ENCODE peak calls at places on chromosomes 7 and 10, in seven cellular contexts. Z is SJSA1; X is left ventricle myocardium inferior; Q is effector memory CD4-positive, alpha-beta T cell; T is tibial artery; Y is small intestine; H is A549. N is an unnamed sample.

GRCh38 chr10:1939016-1939415 is 201.7 kb upstream of the ADARB2 start:
- DNase-seq in Y (no peak), Q (no peak), T (no peak), X (no peak), Z (no peak), H (no peak), N (no peak)

GRCh38 chr10:47361293-47361692 is 13.1 kb downstream of the RBP3 start:
- DNase-seq in T (no peak), Y (no peak), X (no peak), H (peak; percentile 41), Q (no peak), Z (peak; percentile 46), N (no peak)

GRCh38 chr10:89644691-89644966 is 413 bp downstream of the PANK1 start:
- DNase-seq in Y (no peak), H (peak; percentile 27), X (no peak), T (no peak), Q (no peak), Z (peak; percentile 74), N (no peak)

GRCh38 chr7:3238525-3239210 is 62.4 kb upstream of the SDK1 start:
- DNase-seq in Y (no peak), Z (no peak), H (no peak), T (no peak), X (no peak), Q (no peak), N (peak; percentile 16)

GRCh38 chr7:116325517-116325916 is 115.2 kb downstream of the TES start:
- DNase-seq in Z (no peak), X (no peak), Y (no peak), Q (no peak), T (no peak), H (no peak), N (no peak)

GRCh38 chr7:28037220-28038010 is 143.2 kb downstream of the JAZF1 start:
- DNase-seq in Z (peak; percentile 94), H (peak; percentile 67), Q (no peak), T (no peak), X (no peak), Y (peak; percentile 38), N (peak; percentile 97)

GRCh38 chr7:98619450-98620321 is 2.6 kb downstream of the NPTX2 start:
- DNase-seq in X (peak; percentile 34), Q (no peak), T (no peak), Y (peak; percentile 12), Z (peak; percentile 82), H (no peak), N (peak; percentile 57)

GRCh38 chr7:48299580-48300169 is 128.4 kb downstream of the ABCA13 start:
- DNase-seq in X (no peak), Y (peak; percentile 42), Z (peak; percentile 72), H (peak; percentile 53), Q (no peak), T (peak; percentile 36), N (peak; percentile 52)

GRCh38 chr10:71241114-71241898 is 28.9 kb downstream of the UNC5B start:
- DNase-seq in Y (no peak), X (peak; percentile 74), Q (no peak), H (no peak), T (no peak), Z (no peak), N (peak; percentile 78)

GRCh38 chr7:70676243-70676642 is 455.7 kb upstream of the GALNT17 start:
- DNase-seq in X (no peak), Q (no peak), Z (no peak), T (no peak), H (no peak), Y (no peak), N (no peak)

GRCh38 chr7:8785081-8785480 is 351.7 kb downstream of the NXPH1 start:
- DNase-seq in T (no peak), Z (no peak), Y (no peak), X (no peak), Q (no peak), H (no peak), N (no peak)

GRCh38 chr7:142875456-142875855 is 10.1 kb downstream of the TRPV6 start:
- DNase-seq in Z (no peak), H (no peak), Y (no peak), T (peak; percentile 17), Q (no peak), X (no peak), N (no peak)

GRCh38 chr7:96329189-96329588 is 7.3 kb upstream of the SLC25A13 start:
- DNase-seq in Q (no peak), H (no peak), T (no peak), Y (no peak), Z (no peak), X (no peak), N (no peak)

GRCh38 chr7:14752301-14752700 is 150.2 kb downstream of the DGKB start:
- DNase-seq in Q (no peak), H (no peak), X (no peak), T (no peak), Z (no peak), Y (no peak), N (no peak)

GRCh38 chr10:21285207-21285606 is 240.3 kb downstream of the SKIDA1 start:
- DNase-seq in Z (no peak), H (no peak), Q (no peak), Y (no peak), T (no peak), X (no peak), N (no peak)

GRCh38 chr10:21281173-21281572 is 244.3 kb downstream of the SKIDA1 start:
- DNase-seq in Q (no peak), Z (no peak), Y (no peak), H (no peak), T (no peak), X (no peak), N (no peak)

GRCh38 chr10:21281765-21282484 is 243.6 kb downstream of the SKIDA1 start:
- DNase-seq in T (no peak), X (no peak), H (no peak), Y (no peak), Q (no peak), Z (no peak), N (no peak)

GRCh38 chr10:21284301-21284700 is 241.2 kb downstream of the SKIDA1 start:
- DNase-seq in Z (no peak), Q (no peak), X (no peak), Y (no peak), T (no peak), H (no peak), N (no peak)

DNA sequence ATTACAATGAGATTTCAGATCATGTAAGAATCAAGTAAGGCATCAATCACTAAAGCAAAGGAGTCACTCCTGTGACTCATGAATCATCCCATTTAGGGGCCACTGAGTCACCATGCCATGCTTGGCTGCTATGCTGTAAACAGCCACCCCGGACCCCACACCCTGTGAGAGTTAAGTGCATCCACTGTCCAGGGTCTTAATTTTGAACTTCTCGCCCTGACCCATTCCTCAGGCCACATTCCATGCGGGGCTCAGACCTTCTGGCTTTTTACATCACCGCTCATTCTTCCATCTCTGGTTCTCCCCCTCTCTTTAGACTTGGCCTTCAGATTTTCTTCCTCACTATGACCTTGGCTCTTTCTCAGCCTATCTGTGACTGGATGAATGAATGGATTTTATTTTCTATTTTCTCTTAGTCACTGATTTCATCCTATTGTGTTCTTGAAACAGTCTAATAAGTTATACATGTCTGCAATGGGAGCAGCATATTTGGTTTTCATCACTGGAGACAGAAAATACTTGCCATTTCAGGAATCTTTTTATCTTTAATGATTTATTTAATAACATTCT is 239.7 kb downstream of the SKIDA1 start:
- DNase-seq in H (no peak), Z (peak; percentile 86), Q (no peak), X (no peak), Y (no peak), T (no peak), N (peak; percentile 49)
- H3K27ac ChIP-seq in H (peak overlapping the region; percentile 71), Z (peak overlapping the region; percentile 51), Q (no peak overlapping the region), X (no peak overlapping the region), Y (no peak overlapping the region), T (no peak overlapping the region), N (no peak overlapping the region)

GRCh38 chr7:30327813-30328212 is 43.4 kb downstream of the ZNRF2 start:
- DNase-seq in Q (no peak), T (no peak), Y (no peak), X (no peak), Z (no peak), H (no peak), N (peak; percentile 49)

GRCh38 chr7:30332549-30332948 is 48.2 kb downstream of the ZNRF2 start:
- DNase-seq in H (no peak), Z (no peak), T (no peak), X (no peak), Y (no peak), Q (no peak), N (no peak)

GRCh38 chr7:30330134-30331111 is 46.0 kb downstream of the ZNRF2 start:
- DNase-seq in T (no peak), Q (no peak), Z (no peak), H (no peak), Y (peak; percentile 62), X (no peak), N (peak; percentile 17)

GRCh38 chr7:30331338-30331737 is 46.9 kb downstream of the ZNRF2 start:
- DNase-seq in X (no peak), T (no peak), H (no peak), Q (no peak), Y (no peak), Z (no peak), N (no peak)

DNA sequence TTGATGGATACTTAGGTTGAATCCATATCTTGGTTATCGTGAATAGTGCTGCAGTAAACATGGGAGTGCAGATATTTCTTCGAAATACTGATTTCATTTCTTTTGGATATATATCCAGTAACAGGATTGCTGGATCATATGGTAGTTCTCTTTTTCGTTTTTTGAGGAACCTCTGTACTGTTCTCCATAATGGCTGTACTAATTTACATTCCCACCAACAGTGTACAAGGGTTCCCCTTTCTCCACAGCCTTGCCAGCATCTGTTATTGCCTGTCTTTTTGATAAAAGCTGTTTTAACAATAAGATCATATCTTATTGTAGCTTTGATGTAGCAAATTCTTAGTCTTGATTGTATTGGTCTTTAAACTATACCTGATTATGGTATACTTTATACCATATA is 45.3 kb downstream of the ZNRF2 start:
- DNase-seq in Q (no peak), X (no peak), T (no peak), Y (no peak), H (no peak), Z (no peak), N (no peak)
- H3K4me1 ChIP-seq in Q (peaks cover 4% of the 10 kb centered on the region), X (peaks cover 13% of the 10 kb centered on the region), T (peaks cover 15% of the 10 kb centered on the region), Y (no peaks in the 10 kb centered on the region), H (peaks cover 18% of the 10 kb centered on the region), Z (peaks cover 11% of the 10 kb centered on the region), N (no peaks in the 10 kb centered on the region)

GRCh38 chr10:84118395-84119006 is 20.8 kb upstream of the GHITM start:
- DNase-seq in H (no peak), Q (no peak), T (no peak), Y (no peak), X (no peak), Z (no peak), N (no peak)
- H3K27ac ChIP-seq in H (no peak overlapping the region), Q (no peak overlapping the region), T (no peak overlapping the region), Y (no peak overlapping the region), X (no peak overlapping the region), Z (no peak overlapping the region), N (no peak overlapping the region)

GRCh38 chr10:3909339-3909738 is 124.3 kb upstream of the KLF6 start:
- DNase-seq in T (no peak), Z (no peak), H (no peak), X (no peak), Q (no peak), Y (no peak), N (no peak)

GRCh38 chr10:3908183-3908582 is 123.2 kb upstream of the KLF6 start:
- DNase-seq in X (no peak), Z (no peak), H (no peak), Q (no peak), T (no peak), Y (no peak), N (no peak)

GRCh38 chr10:3907514-3907913 is 122.5 kb upstream of the KLF6 start:
- DNase-seq in Y (no peak), X (peak; percentile 62), H (no peak), T (peak; percentile 71), Z (no peak), Q (no peak), N (peak; percentile 92)

GRCh38 chr10:3904419-3904975 is 119.5 kb upstream of the KLF6 start:
- DNase-seq in H (no peak), Q (no peak), Y (no peak), Z (no peak), X (no peak), T (no peak), N (no peak)

GRCh38 chr10:3906511-3907111 is 121.6 kb upstream of the KLF6 start:
- DNase-seq in Z (peak; percentile 91), Y (no peak), H (no peak), T (peak; percentile 44), Q (no peak), X (no peak), N (peak; percentile 82)
- H3K4me1 ChIP-seq in Z (peaks cover 35% of the 10 kb centered on the region), Y (no peaks in the 10 kb centered on the region), H (peaks cover 15% of the 10 kb centered on the region), T (peaks cover 12% of the 10 kb centered on the region), Q (peaks cover 13% of the 10 kb centered on the region), X (peaks cover 26% of the 10 kb centered on the region), N (peaks cover 28% of the 10 kb centered on the region)

N was measured in astrocyte.